ENCODE peak calls at places on chromosomes 13 and 19, in four cellular contexts. P is right lobe of liver, A is dorsolateral prefrontal cortex, R is WERI-Rb-1. C is an unnamed sample.

GRCh38 chr13:97278395-97279078 is 56.4 kb downstream of the MBNL2 start:
- DNase-seq in R (no peak), A (no peak), P (no peak), C (no peak)

GRCh38 chr13:91017031-91017668 is 330.3 kb upstream of the MIR17HG start:
- DNase-seq in P (peak; percentile 19), R (peak; percentile 78), A (no peak), C (peak; percentile 12)

GRCh38 chr19:43469160-43469480 is 3.7 kb upstream of the LYPD3 start:
- DNase-seq in A (no peak), R (no peak), P (no peak), C (no peak)

GRCh38 chr19:41545547-41545946 is 30.4 kb upstream of the CEACAM21 start:
- DNase-seq in A (no peak), R (no peak), P (no peak), C (no peak)

GRCh38 chr13:99296270-99296865 is 10.8 kb downstream of the GPR183 start:
- DNase-seq in A (no peak), P (no peak), R (no peak), C (no peak)

GRCh38 chr13:52785721-52786120 is 46.1 kb upstream of the CNMD start:
- DNase-seq in P (no peak), A (no peak), R (no peak), C (no peak)

GRCh38 chr13:109385161-109385560 is 401.2 kb downstream of the IRS2 start:
- DNase-seq in P (no peak), R (no peak), A (no peak), C (peak; percentile 50)

GRCh38 chr13:113205428-113205931 is 3.0 kb downstream of the PCID2 start:
- DNase-seq in P (no peak), R (no peak), A (no peak), C (no peak)

GRCh38 chr19:34261335-34262109 is 7.2 kb downstream of the GARRE1 start:
- DNase-seq in R (peak; percentile 52), A (no peak), P (no peak), C (no peak)

GRCh38 chr19:42095142-42095813 is 19.3 kb downstream of the ZNF574 start:
- DNase-seq in R (no peak), A (no peak), P (no peak), C (no peak)

GRCh38 chr19:49425922-49426592 is 869 bp downstream of the GFY start:
- DNase-seq in P (no peak), R (peak; percentile 88), A (no peak), C (no peak)

GRCh38 chr13:112140366-112140765 is 73.4 kb downstream of the SOX1 start:
- DNase-seq in P (no peak), R (peak; percentile 1), A (no peak), C (no peak)

GRCh38 chr13:109465151-109465550 is 321.2 kb downstream of the IRS2 start:
- DNase-seq in R (no peak), A (no peak), P (no peak), C (no peak)

DNA sequence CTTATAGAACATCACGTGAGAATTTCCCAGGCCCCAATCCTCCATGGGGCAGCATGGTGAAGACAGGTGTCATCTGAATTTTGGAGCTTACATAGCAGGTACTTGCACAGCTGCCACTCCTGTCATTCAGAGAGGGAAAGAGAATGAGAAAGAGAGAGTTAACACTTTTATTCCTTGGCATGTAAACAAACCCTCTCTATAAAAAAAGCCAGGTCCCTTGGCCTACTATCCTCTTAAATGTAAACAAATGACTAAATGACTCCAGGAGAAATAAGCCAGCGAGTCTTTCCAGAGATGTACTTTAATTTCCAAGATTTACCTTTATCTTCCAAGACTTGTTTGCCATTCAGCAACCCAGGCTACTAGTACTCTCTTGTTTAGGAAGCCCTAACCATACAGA is 195.3 kb upstream of the HTR2A start:
- DNase-seq in A (no peak), P (no peak), R (no peak), C (no peak)
- H3K4me3 ChIP-seq in A (no peak overlapping the region), P (no peak overlapping the region), R (no peak overlapping the region), C (no peak overlapping the region)

GRCh38 chr19:37997911-37998344 is 90.9 kb downstream of the SIPA1L3 start:
- DNase-seq in R (no peak), A (no peak), P (no peak), C (peak; percentile 53)
- TF ChIP-seq CTCF in R (no peak), A (no peak), P (no peak), C (no peak)

DNA sequence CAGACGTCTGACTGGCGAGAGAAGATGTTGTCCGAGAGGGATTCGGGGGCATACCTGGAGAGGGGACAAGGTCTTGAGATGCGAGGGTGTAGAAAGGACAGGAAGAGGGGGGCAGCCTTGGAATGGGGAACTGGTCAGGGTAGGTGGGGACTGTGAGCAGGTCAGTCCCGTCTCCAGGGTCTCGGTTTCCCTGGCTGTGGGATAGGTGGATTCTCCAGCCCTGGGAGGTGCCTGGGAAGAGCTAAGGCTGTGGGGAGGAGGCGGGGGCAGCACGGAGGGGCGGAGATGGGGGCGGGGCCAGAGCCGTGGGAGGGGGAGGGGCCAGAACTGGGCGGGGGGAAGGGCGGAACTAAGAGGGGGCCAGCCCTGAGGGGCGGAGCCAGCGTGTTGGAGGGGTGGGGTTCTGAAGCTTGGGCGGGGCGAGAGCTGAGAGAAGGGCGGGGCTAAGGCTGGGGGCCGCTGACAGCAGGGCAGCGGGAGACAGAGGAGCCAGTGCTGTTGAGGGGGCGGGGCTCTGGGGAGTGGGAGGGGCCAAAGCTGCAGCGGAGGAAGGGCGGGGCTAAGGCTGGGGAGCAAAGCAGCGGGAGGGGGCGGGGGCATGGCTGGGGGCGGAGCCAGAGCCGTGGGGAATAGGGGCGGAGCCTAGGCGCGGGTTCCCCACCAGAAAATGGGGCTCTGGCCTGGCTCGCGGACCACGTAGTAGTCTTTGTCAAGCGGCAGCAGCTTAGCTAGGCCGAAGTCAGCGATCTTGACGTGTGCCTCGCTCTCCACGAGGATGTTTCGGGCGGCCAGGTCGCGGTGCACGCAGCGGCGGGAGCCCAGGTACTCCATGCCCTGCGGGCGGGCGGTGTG is 9.5 kb upstream of the INSL3 start:
- DNase-seq in P (no peak), R (peak; percentile 82), A (peak; percentile 87), C (no peak)
- H3K4me3 ChIP-seq in P (no peak overlapping the region), R (peak overlapping the region; percentile 40), A (no peak overlapping the region), C (peak overlapping the region; percentile 18)

GRCh38 chr19:1261512-1261862 is 7.6 kb upstream of the CIRBP start:
- DNase-seq in R (no peak), A (no peak), P (no peak), C (no peak)
- TF ChIP-seq CTCF in R (peak; percentile 25), A (no peak), P (no peak), C (peak; percentile 40)

GRCh38 chr13:74289130-74289529 is 154.9 kb upstream of the KLF12 start:
- DNase-seq in A (no peak), R (no peak), P (no peak), C (no peak)

GRCh38 chr13:74290324-74290773 is 156.1 kb upstream of the KLF12 start:
- DNase-seq in R (no peak), A (no peak), P (no peak), C (peak; percentile 93)

GRCh38 chr13:74288361-74288911 is 154.2 kb upstream of the KLF12 start:
- DNase-seq in P (peak; percentile 35), R (no peak), A (no peak), C (no peak)

GRCh38 chr13:74289861-74290260 is 155.7 kb upstream of the KLF12 start:
- DNase-seq in P (no peak), A (no peak), R (no peak), C (no peak)

DNA sequence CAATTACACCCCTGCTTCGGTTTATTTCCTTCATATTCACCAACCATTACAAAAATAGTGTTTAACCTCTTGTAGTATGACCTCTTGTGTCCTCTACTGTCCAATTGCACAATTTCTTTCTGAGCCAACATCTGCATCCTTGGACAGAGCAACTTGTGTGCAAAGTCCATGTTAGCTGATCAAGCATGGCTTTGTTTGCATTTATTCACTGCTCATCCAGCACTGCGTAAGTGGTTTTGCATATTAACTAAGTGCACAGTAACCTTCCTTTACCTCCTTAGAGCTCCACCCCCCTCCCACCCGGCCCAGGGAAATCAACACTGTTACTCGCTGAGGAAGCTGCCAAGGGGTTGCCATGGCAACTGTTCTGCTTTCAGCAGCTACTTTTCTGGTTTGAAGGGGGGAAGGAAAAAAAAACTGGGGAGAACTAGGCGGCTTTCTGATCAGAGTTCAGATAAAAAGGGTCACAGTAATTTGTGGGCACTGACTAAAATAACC is 153.5 kb upstream of the KLF12 start:
- DNase-seq in R (no peak), A (peak; percentile 79), P (peak; percentile 94), C (peak; percentile 52)
- H3K4me3 ChIP-seq in R (no peak overlapping the region), A (peak overlapping the region; percentile 41), P (peak overlapping the region; percentile 51), C (peak overlapping the region; percentile 28)

GRCh38 chr19:46412034-46412982 is 1.1 kb downstream of the CCDC8 start:
- DNase-seq in P (no peak), A (no peak), R (no peak), C (no peak)
- TF ChIP-seq CTCF in P (no peak), A (no peak), R (no peak), C (no peak)

DNA sequence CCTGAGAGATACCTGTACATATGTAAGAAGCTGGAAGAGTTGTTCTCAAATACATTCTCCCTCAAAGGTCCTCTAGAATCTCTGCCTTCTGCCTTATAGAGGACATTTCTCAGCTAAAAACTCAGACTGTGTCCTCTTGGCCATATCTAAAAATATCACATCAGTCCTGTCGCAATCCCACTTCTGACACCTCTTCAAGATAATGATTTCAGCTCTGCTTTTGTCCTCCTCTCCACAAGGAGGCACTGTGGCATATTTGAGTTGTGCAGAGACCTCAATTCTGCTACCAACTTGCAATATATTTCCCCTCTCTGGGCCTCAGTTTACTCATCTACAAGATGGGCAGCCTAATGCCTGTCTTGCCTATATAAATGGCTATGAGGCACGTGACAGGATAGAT is 16.6 kb downstream of the ADAMTS10 start:
- DNase-seq in A (no peak), P (no peak), R (no peak), C (no peak)
- H3K4me3 ChIP-seq in A (no peak overlapping the region), P (no peak overlapping the region), R (no peak overlapping the region), C (no peak overlapping the region)

GRCh38 chr19:31461814-31462539 is 112.7 kb upstream of the TSHZ3 start:
- DNase-seq in P (no peak), R (no peak), A (no peak), C (no peak)
- TF ChIP-seq CTCF in P (no peak), R (no peak), A (no peak), C (peak; percentile 19)

GRCh38 chr19:30228726-30229523 is 143.3 kb upstream of the ZNF536 start:
- DNase-seq in R (peak; percentile 16), P (no peak), A (no peak), C (no peak)

GRCh38 chr19:30228113-30228725 is 144.0 kb upstream of the ZNF536 start:
- DNase-seq in P (no peak), A (no peak), R (peak; percentile 35), C (no peak)

GRCh38 chr19:30226464-30227070 is 145.6 kb upstream of the ZNF536 start:
- DNase-seq in R (peak; percentile 53), A (no peak), P (no peak), C (no peak)

GRCh38 chr19:30227071-30227621 is 145.0 kb upstream of the ZNF536 start:
- DNase-seq in P (no peak), A (no peak), R (no peak), C (no peak)

DNA sequence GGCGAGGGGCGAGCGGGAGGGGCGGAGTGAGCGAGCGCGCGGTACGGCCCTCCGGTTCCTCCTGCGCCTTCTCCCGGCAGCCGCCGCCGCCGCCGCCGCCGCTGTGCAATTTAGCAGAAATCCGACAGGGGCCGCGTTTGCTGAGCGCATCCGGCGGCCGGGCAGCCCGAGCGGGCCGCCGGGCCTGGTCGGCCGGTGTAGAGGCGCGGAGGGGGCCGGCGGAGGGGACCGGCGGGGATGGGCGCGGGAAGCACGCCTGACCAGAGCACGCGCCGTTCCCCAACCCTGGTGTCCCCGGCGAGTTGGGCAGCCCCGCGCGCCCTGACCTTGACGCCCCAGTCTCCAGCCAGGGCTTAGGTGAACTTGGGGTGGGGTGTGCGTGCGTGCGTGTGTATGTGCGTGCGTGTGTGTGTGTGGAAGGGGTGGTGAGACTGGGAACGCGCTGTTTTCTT is 144.5 kb upstream of the ZNF536 start:
- DNase-seq in P (peak; percentile 70), R (peak; percentile 77), A (peak; percentile 69), C (peak; percentile 5)
- H3K4me3 ChIP-seq in P (peak overlapping the region; percentile 57), R (peak overlapping the region; percentile 65), A (peak overlapping the region; percentile 58), C (peak overlapping the region; percentile 47)

C was measured in astrocyte of the cerebellum.